ENCODE peak calls at places on chromosomes 1 and 21, in five cellular contexts. L, H, W, R and A are unnamed samples.

GRCh38 chr1:25640646-25641328 is 24.2 kb downstream of the MAN1C1 start:
- DNase-seq in L (no peak), H (no peak), W (no peak), R (no peak), A (no peak)

GRCh38 chr21:31132574-31133242 is 94.4 kb upstream of the KRTAP19-8 start:
- DNase-seq in L (no peak), H (peak; percentile 28), W (no peak), R (no peak), A (no peak)

GRCh38 chr1:117753652-117754051 is 147.8 kb downstream of the TENT5C start:
- DNase-seq in L (no peak), H (peak; percentile 81), W (no peak), R (no peak), A (peak; percentile 47)

GRCh38 chr1:160777486-160778089 is 18.4 kb upstream of the LY9 start:
- DNase-seq in L (no peak), H (peak; percentile 22), W (peak; percentile 57), R (no peak), A (no peak)

GRCh38 chr21:39660191-39660590 is 47.5 kb downstream of the B3GALT5 start:
- DNase-seq in L (peak; percentile 35), H (peak; percentile 28), W (no peak), R (no peak), A (peak; percentile 34)

GRCh38 chr1:112689196-112689841 is 14.9 kb downstream of the MOV10 start:
- DNase-seq in L (no peak), H (no peak), W (no peak), R (no peak), A (no peak)

GRCh38 chr1:37143818-37144217 is 109.5 kb upstream of the GRIK3 start:
- DNase-seq in L (no peak), H (no peak), W (peak; percentile 22), R (no peak), A (no peak)

GRCh38 chr1:56396524-56397067 is 182.8 kb downstream of the PLPP3 start:
- DNase-seq in L (no peak), H (no peak), W (no peak), R (no peak), A (no peak)

GRCh38 chr1:89602871-89603404 is 30.0 kb upstream of the LRRC8C start:
- DNase-seq in L (no peak), H (no peak), W (no peak), R (no peak), A (no peak)

GRCh38 chr1:201495447-201496295 is 11.3 kb downstream of the CSRP1 start:
- DNase-seq in L (peak; percentile 83), H (peak; percentile 95), W (no peak), R (no peak), A (peak; percentile 44)

GRCh38 chr1:84690397-84691138 is at the start of gene SSX2IP:
- DNase-seq in L (peak; percentile 99), H (peak; percentile 97), W (peak; percentile 100), R (peak; percentile 100), A (peak; percentile 97)

GRCh38 chr1:84688461-84689061 is 1.7 kb downstream of the SSX2IP start:
- DNase-seq in L (no peak), H (peak; percentile 39), W (no peak), R (no peak), A (no peak)

GRCh38 chr1:84687703-84688460 is 2.4 kb downstream of the SSX2IP start:
- DNase-seq in L (no peak), H (no peak), W (no peak), R (no peak), A (peak; percentile 78)

GRCh38 chr1:84691139-84691783 is 1.0 kb upstream of the SSX2IP start:
- DNase-seq in L (no peak), H (no peak), W (no peak), R (no peak), A (no peak)

DNA sequence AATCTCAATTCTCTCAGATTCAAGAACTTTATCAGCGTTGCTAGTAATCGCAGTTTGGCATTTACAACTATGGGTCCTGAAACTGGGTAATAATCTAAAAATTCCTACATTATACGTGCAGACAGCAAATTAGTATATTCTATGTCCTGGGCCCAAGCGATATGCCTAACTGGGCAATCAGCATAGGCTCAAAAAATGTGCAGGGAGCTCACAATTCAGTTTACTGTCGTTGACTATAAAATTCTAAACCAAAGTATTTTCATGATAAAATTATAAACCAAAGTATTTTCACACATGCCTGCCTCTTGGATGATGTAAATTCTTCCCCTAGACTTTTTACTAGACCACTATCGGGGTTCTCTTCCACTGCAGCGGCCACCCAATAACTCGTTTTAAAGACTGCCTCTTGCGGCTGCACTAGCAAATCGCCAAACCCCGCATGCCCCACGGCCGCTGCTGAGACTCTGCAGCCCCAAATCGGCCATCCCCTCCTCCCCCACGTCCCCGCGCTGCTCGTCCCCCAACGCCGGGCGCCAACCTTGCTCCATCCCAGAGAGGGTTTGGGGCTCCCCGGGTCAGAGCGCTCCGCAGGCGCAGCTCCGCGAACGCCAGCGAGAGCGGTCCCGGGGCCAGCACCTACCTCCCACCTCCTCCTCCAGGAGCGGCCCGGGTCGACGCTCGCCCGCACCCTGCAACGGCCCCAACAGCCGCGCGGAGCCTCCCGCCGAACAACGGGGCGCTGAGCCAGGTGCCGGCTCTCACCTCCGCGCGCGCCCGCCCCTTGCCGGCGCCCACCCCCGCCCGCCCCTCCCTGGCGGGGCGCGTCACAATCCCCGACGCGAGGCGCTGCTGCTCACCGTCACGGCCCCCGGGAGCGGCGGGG is 506 bp downstream of the SSX2IP start:
- DNase-seq in L (peak; percentile 50), H (peak; percentile 50), W (peak; percentile 68), R (no peak), A (peak; percentile 50)
- TF ChIP-seq CTCF in L (peak; percentile 43), H (peak; percentile 42), W (no peak), R (no peak), A (peak; percentile 57)

DNA sequence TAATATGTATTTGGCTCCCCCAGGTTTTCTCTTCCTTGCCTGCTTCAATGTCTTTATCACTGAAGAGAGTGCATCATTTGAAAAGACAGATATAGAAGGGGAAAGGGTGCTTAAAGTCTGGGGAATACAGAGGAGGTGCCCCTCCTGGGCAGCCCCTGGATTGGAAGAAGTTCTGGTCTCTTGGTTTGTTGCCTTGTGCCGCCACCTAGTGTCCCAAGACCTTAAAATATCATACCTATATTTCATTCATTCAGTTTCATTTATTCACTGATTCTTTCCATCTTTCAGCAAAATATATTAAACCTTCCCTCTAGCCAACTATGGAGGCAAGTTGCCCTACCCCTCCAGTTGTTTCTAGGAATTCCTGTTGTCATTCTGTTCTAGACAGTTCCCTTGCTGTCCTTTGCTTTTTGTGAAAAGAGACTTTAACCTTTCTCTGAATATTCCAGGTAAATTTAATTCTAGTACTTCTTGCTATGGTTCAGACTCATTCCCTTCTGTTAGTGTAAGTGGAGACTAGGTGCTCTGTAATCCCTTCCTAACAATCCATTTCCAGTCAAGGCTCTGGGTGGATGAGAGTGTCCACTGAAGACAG is 56.1 kb downstream of the MEF2D start:
- DNase-seq in L (no peak), H (peak; percentile 35), W (peak; percentile 72), R (no peak), A (no peak)
- TF ChIP-seq CTCF in L (peak; percentile 41), H (peak; percentile 41), W (peak; percentile 52), R (no peak), A (peak; percentile 77)

DNA sequence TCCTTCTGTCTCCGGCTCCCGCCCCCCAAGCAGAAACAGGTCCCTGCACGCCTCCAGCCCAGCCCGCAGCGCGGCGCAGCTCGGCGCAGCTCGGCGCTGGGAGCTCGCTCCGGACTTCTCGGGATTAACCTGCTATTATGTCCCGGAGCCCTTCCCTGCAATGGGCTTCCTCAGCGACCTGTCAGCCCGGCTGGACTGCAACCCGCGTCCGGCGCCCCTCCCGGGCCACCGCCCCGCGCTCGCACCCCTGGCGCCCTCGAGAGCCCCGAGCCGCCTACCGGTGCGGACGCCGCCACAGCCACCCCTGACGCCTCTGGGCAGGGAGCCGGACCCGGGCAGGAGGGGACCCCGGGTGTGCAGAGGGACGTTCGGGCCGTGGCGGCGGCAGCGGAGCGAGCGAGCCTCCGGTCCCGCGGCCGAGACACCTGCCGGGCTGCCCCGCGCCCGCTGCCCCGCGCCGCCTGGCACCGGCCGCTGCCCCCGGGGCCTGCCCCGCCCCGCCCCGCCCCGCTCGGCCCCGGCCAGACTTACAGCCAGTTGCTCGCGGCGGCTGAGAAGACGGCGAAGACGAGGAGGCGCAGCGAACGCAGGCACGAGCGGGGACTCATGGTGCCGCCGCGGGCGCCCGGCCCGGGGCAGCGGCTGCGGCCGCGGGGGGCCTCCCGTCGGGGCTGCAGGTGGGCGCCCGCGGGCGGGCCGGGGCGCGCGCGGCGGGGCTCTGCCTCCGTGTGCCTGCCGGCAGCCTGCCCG is 407 bp downstream of the WNT4 start:
- DNase-seq in L (no peak), H (no peak), W (peak; percentile 54), R (peak; percentile 38), A (no peak)
- TF ChIP-seq CTCF in L (no peak), H (no peak), W (no peak), R (no peak), A (no peak)

GRCh38 chr1:1606232-1606631 is 6.3 kb upstream of the FNDC10 start:
- DNase-seq in L (no peak), H (no peak), W (no peak), R (no peak), A (no peak)

GRCh38 chr1:1613509-1614082 is 1.7 kb upstream of the MIB2 start:
- DNase-seq in L (no peak), H (no peak), W (no peak), R (no peak), A (no peak)

GRCh38 chr1:1605724-1606123 is 5.8 kb upstream of the FNDC10 start:
- DNase-seq in L (no peak), H (no peak), W (no peak), R (no peak), A (no peak)

GRCh38 chr1:1610796-1611597 is 4.3 kb upstream of the MIB2 start:
- DNase-seq in L (no peak), H (peak; percentile 57), W (no peak), R (no peak), A (no peak)

GRCh38 chr1:1609822-1610485 is 5.3 kb upstream of the MIB2 start:
- DNase-seq in L (no peak), H (no peak), W (no peak), R (no peak), A (no peak)
- TF ChIP-seq CTCF in L (no peak), H (no peak), W (no peak), R (no peak), A (no peak)

GRCh38 chr1:6962956-6963915 is 178.0 kb downstream of the CAMTA1 start:
- DNase-seq in L (peak; percentile 48), H (no peak), W (peak; percentile 100), R (no peak), A (no peak)
- TF ChIP-seq CTCF in L (no peak), H (no peak), W (no peak), R (no peak), A (no peak)

DNA sequence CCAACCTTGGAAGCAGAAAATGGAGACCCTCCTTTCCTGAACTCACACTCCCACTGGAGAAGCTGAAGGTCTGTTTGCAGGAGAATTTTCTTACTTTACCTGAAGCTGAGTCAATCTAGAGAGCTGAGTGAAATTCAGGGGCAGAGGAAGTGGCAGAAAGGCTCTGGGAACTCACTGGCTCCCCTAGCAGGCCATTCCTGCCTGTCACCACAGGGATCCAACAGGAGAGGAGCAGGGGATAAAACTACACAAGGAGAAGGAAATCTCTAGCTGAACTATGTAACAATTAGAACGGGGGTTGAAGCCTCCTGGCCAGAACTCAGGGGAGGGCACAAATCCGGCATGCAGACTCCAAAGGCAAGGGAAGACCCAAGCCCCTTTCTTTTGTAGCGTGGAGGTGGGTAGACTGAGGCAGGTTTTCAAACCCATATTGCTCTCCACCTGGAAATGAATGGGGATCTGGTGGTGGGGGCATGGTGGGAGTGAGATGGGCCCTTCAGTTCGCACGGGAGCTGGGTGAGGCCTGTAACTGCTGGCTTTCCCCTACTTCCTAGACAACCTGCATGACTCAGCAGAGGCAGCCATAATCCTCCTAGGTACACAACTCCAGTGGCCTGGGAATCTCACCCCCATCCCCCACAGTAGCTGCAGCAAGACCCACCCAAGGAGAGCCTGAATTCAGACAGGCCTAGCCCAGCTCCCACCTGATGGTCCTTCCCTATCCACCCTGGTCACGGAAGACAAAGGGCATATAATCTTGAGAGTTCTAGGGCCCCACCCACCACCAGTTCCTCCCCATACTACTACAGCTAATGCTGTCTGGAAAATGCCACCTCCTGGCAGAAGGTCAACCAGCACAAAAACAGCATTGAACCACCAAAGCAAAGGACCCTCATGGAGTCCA is 158.1 kb downstream of the LTN1 start:
- DNase-seq in L (no peak), H (no peak), W (no peak), R (no peak), A (no peak)
- TF ChIP-seq CTCF in L (no peak), H (no peak), W (no peak), R (no peak), A (peak; percentile 7)